ENCODE peak calls at places on chromosomes 2 and 18, in four cellular contexts. E is right atrium auricular region, Z is fibroblast of lung, W is nephron progenitor cell. B is an unnamed sample.

GRCh38 chr18:8084160-8084559 is 517.0 kb downstream of the PTPRM start:
- DNase-seq in E (no peak), Z (peak), W (peak), B (peak)

GRCh38 chr2:181300600-181301291 is 156.4 kb upstream of the ITGA4 start:
- DNase-seq in E (no peak), Z (no peak), W (no peak), B (no peak)

GRCh38 chr2:545711-546650 is 131.2 kb downstream of the TMEM18 start:
- DNase-seq in E (no peak), Z (no peak), W (no peak), B (no peak)

GRCh38 chr2:163667064-163667887 is 68.5 kb downstream of the FIGN start:
- DNase-seq in E (no peak), Z (peak), W (no peak), B (peak)

GRCh38 chr18:75546964-75547363 is 119.5 kb upstream of the SMIM21 start:
- DNase-seq in E (no peak), Z (no peak), W (no peak), B (no peak)

GRCh38 chr2:121731366-121731765 is 5.3 kb downstream of the NIFK start:
- DNase-seq in E (no peak), Z (no peak), W (no peak), B (no peak)

GRCh38 chr2:67485431-67485830 is 88.3 kb downstream of the ETAA1 start:
- DNase-seq in E (no peak), Z (no peak), W (no peak), B (peak)

GRCh38 chr18:58402247-58402646 is 226.6 kb downstream of the ALPK2 start:
- DNase-seq in E (no peak), Z (peak), W (no peak), B (peak)

GRCh38 chr18:34329840-34330239 is 105.1 kb upstream of the NOL4 start:
- DNase-seq in E (no peak), Z (no peak), W (no peak), B (no peak)

GRCh38 chr2:102310964-102311640 is at the start of gene IL1RL1:
- DNase-seq in E (no peak), Z (no peak), W (no peak), B (no peak)

GRCh38 chr2:238403632-238404405 is 22.9 kb upstream of the ASB1 start:
- DNase-seq in E (no peak), Z (no peak), W (no peak), B (no peak)

GRCh38 chr2:119810039-119810630 is 50.4 kb downstream of the PTPN4 start:
- DNase-seq in E (no peak), Z (no peak), W (no peak), B (no peak)

GRCh38 chr18:50559750-50560680 is at the start of gene MAPK4:
- DNase-seq in E (no peak), Z (peak), W (peak), B (peak)

GRCh38 chr2:173349295-173349694 is 5.4 kb upstream of the CDCA7 start:
- DNase-seq in E (no peak), Z (no peak), W (no peak), B (no peak)

GRCh38 chr2:166725907-166726306 is 162.4 kb upstream of the XIRP2 start:
- DNase-seq in E (no peak), Z (no peak), W (no peak), B (no peak)

GRCh38 chr2:49490710-49491109 is 336.4 kb upstream of the FSHR start:
- DNase-seq in E (no peak), Z (no peak), W (peak), B (peak)

GRCh38 chr2:123771928-123772632 is 253.0 kb upstream of the CNTNAP5 start:
- DNase-seq in E (no peak), Z (no peak), W (no peak), B (no peak)

GRCh38 chr2:1665761-1666505 is 78.4 kb downstream of the PXDN start:
- DNase-seq in E (peak), Z (no peak), W (no peak), B (no peak)

GRCh38 chr18:12862467-12862866 is 21.6 kb downstream of the PTPN2 start:
- DNase-seq in E (no peak), Z (no peak), W (no peak), B (no peak)

GRCh38 chr2:112881217-112882000 is 29.6 kb upstream of the IL37 start:
- DNase-seq in E (no peak), Z (peak), W (no peak), B (peak)

GRCh38 chr2:66830881-66831280 is 396.0 kb downstream of the MEIS1 start:
- DNase-seq in E (no peak), Z (no peak), W (no peak), B (no peak)

GRCh38 chr2:222753251-222753824 is 81.9 kb downstream of the MOGAT1 start:
- DNase-seq in E (peak), Z (peak), W (no peak), B (peak)

GRCh38 chr2:228140934-228141528 is 40.5 kb downstream of the SPHKAP start:
- DNase-seq in E (no peak), Z (no peak), W (no peak), B (no peak)

GRCh38 chr2:5877360-5877759 is 185.2 kb downstream of the SOX11 start:
- DNase-seq in E (no peak), Z (peak), W (no peak), B (no peak)
- TF ChIP-seq CTCF in E (no peak), Z (no peak), W (no peak), B (no peak)

DNA sequence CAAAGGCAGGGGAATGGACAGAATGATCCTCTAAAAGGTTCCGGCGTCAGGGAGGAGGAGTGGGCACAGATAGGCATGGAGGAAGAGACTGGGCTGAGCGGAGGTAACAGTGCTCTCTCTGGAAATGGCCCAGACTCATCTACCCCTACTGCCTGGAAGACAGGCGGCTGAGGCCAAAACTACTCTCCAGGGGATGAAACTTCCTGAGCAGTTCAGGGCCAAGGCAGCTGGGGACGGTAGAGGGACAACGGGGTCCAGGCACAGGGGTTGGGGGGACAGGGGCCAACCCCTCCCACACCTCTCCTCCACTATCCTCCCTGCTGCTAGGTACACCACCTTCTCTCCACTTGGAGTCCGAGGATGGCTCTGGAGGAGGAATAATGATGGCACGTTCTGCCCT is 94.3 kb downstream of the TNS1 start:
- DNase-seq in E (no peak), Z (no peak), W (no peak), B (no peak)
- TF ChIP-seq CTCF in E (no peak), Z (no peak), W (no peak), B (no peak)

DNA sequence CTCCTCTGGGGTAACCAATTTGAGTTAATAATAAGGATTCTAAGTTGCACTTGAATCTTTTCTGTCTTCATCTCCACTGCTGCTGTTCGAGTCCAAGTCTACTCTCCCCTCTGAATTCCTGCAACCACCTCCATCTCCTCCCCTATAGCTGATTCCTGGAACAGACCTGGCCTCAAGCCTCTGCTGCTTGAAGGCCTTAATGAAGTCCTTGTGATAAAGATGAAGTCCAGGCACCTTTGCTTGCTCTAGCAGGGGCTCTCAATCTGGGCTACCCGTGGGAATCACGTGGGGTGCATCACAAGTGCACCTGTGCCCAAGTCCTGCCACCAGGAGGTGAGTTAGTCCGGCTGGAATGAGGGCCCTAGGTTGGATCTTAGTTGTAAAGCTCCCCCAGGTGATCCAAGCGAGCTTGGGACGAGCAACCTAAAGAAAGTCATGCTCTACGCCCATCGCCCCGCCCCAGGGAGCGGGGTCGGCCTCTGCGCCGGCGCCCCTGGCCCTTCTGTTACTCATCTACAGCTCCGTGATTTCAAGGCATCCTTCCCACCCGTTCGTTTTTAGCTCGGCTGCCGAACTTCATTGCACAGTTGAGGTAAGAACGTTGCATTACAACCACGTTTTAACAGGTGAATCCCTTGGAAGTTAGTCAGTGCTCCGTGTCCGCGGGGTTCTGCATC is 905 bp upstream of the IAH1 start:
- DNase-seq in E (no peak), Z (no peak), W (peak), B (no peak)
- TF ChIP-seq CTCF in E (no peak), Z (no peak), W (no peak), B (peak)

GRCh38 chr2:128636802-128637147 is 318.1 kb upstream of the HS6ST1 start:
- DNase-seq in E (peak), Z (no peak), W (no peak), B (no peak)
- TF ChIP-seq CTCF in E (no peak), Z (no peak), W (no peak), B (no peak)